ENCODE peak calls at places on chromosome 16, in six cellular contexts. Q is astrocyte of the spinal cord, L is endothelial cell of umbilical vein, N is NCI-H460, K is H9, M is esophagus squamous epithelium. U is an unnamed sample.

GRCh38 chr16:82004651-82005490 is 6.4 kb downstream of the SDR42E1 start:
- DNase-seq in Q (no peak), L (peak), N (no peak), K (no peak), M (no peak), U (no peak)

GRCh38 chr16:1580956-1581355 is 30.9 kb downstream of the IFT140 start:
- DNase-seq in Q (no peak), L (no peak), N (no peak), K (no peak), M (no peak), U (no peak)

GRCh38 chr16:49544828-49545227 is 171.2 kb downstream of the C16orf78 start:
- DNase-seq in Q (no peak), L (no peak), N (no peak), K (no peak), M (no peak), U (no peak)

GRCh38 chr16:58049697-58050185 is 24.2 kb downstream of the MMP15 start:
- DNase-seq in Q (no peak), L (no peak), N (no peak), K (no peak), M (no peak), U (no peak)

GRCh38 chr16:88978608-88979346 is 1.8 kb upstream of the CBFA2T3 start:
- DNase-seq in Q (no peak), L (no peak), N (no peak), K (no peak), M (no peak), U (no peak)

GRCh38 chr16:89593841-89594240 is 18.3 kb downstream of the CPNE7 start:
- DNase-seq in Q (no peak), L (no peak), N (no peak), K (no peak), M (no peak), U (no peak)

GRCh38 chr16:85998868-85999729 is 100.1 kb downstream of the IRF8 start:
- DNase-seq in Q (no peak), L (no peak), N (no peak), K (no peak), M (no peak), U (no peak)

GRCh38 chr16:17379121-17379571 is 91.6 kb downstream of the XYLT1 start:
- DNase-seq in Q (peak), L (no peak), N (no peak), K (no peak), M (no peak), U (no peak)

GRCh38 chr16:82043680-82044584 is 8.9 kb downstream of the HSD17B2 start:
- DNase-seq in Q (peak), L (no peak), N (no peak), K (no peak), M (no peak), U (no peak)

GRCh38 chr16:27564226-27564625 is 14.3 kb downstream of the KATNIP start:
- DNase-seq in Q (no peak), L (no peak), N (no peak), K (no peak), M (no peak), U (no peak)

GRCh38 chr16:1539720-1540555 is 6.5 kb downstream of the TMEM204 start:
- DNase-seq in Q (no peak), L (no peak), N (no peak), K (no peak), M (no peak), U (no peak)

GRCh38 chr16:67257486-67258159 is 8.8 kb downstream of the SLC9A5 start:
- DNase-seq in Q (no peak), L (no peak), N (no peak), K (no peak), M (no peak), U (no peak)

GRCh38 chr16:66416981-66417700 is 10.0 kb upstream of the BEAN1 start:
- DNase-seq in Q (peak), L (no peak), N (no peak), K (no peak), M (no peak), U (no peak)

GRCh38 chr16:10584956-10585561 is 4.7 kb upstream of the EMP2 start:
- DNase-seq in Q (peak), L (no peak), N (no peak), K (no peak), M (no peak), U (no peak)

GRCh38 chr16:13959626-13960025 is 39.7 kb downstream of the ERCC4 start:
- DNase-seq in Q (no peak), L (no peak), N (no peak), K (no peak), M (no peak), U (no peak)

GRCh38 chr16:22648141-22648540 is 137.4 kb downstream of the NPIPB5 start:
- DNase-seq in Q (no peak), L (no peak), N (no peak), K (peak), M (no peak), U (no peak)

GRCh38 chr16:30349695-30350094 is 5.4 kb downstream of the CD2BP2 start:
- DNase-seq in Q (no peak), L (no peak), N (no peak), K (no peak), M (no peak), U (no peak)

GRCh38 chr16:64751906-64752305 is 370.0 kb downstream of the CDH11 start:
- DNase-seq in Q (peak), L (no peak), N (no peak), K (no peak), M (no peak), U (peak)